ENCODE peak calls at places on chromosomes 12 and 14, in seven cellular contexts. One of them, this sample, is unnamed.

GRCh38 chr14:52069617-52070431 is 965 bp upstream of the NID2 start:
- DNase-seq in stimulated activated CD4-positive, alpha-beta T cell treated with anti-CD3 and anti-CD28 coated beads, TNF-alpha, amount 100 ng/mL, for 4 hours: no peak
- DNase-seq in foreskin fibroblast: peak
- DNase-seq in aorta: peak
- DNase-seq in GOT3: no peak
- DNase-seq in NCI-H2029: no peak
- DNase-seq in NCI-H187 treated with DMSO at 0.1 percent for 48 hours: no peak
- DNase-seq in this sample: no peak

GRCh38 chr12:70005864-70006618 is 181.0 kb downstream of the MYRFL start:
- DNase-seq in stimulated activated CD4-positive, alpha-beta T cell treated with anti-CD3 and anti-CD28 coated beads, TNF-alpha, amount 100 ng/mL, for 4 hours: no peak
- DNase-seq in foreskin fibroblast: no peak
- DNase-seq in aorta: no peak
- DNase-seq in GOT3: no peak
- DNase-seq in NCI-H2029: no peak
- DNase-seq in NCI-H187 treated with DMSO at 0.1 percent for 48 hours: no peak
- DNase-seq in this sample: no peak

GRCh38 chr12:40312196-40312595 is 87.4 kb downstream of the LRRK2 start:
- DNase-seq in stimulated activated CD4-positive, alpha-beta T cell treated with anti-CD3 and anti-CD28 coated beads, TNF-alpha, amount 100 ng/mL, for 4 hours: no peak
- DNase-seq in foreskin fibroblast: no peak
- DNase-seq in aorta: no peak
- DNase-seq in GOT3: no peak
- DNase-seq in NCI-H2029: no peak
- DNase-seq in NCI-H187 treated with DMSO at 0.1 percent for 48 hours: no peak
- DNase-seq in this sample: no peak

GRCh38 chr12:90841336-90841735 is 113.6 kb downstream of the CCER1 start:
- DNase-seq in stimulated activated CD4-positive, alpha-beta T cell treated with anti-CD3 and anti-CD28 coated beads, TNF-alpha, amount 100 ng/mL, for 4 hours: no peak
- DNase-seq in foreskin fibroblast: peak
- DNase-seq in aorta: no peak
- DNase-seq in GOT3: no peak
- DNase-seq in NCI-H2029: no peak
- DNase-seq in NCI-H187 treated with DMSO at 0.1 percent for 48 hours: no peak
- DNase-seq in this sample: no peak

GRCh38 chr14:67411820-67412421 is at the start of gene PLEK2:
- DNase-seq in stimulated activated CD4-positive, alpha-beta T cell treated with anti-CD3 and anti-CD28 coated beads, TNF-alpha, amount 100 ng/mL, for 4 hours: peak
- DNase-seq in foreskin fibroblast: no peak
- DNase-seq in aorta: peak
- DNase-seq in GOT3: no peak
- DNase-seq in NCI-H2029: peak
- DNase-seq in NCI-H187 treated with DMSO at 0.1 percent for 48 hours: no peak
- DNase-seq in this sample: no peak

GRCh38 chr14:22739423-22739822 is 27.1 kb upstream of the OXA1L start:
- DNase-seq in stimulated activated CD4-positive, alpha-beta T cell treated with anti-CD3 and anti-CD28 coated beads, TNF-alpha, amount 100 ng/mL, for 4 hours: no peak
- DNase-seq in foreskin fibroblast: no peak
- DNase-seq in aorta: no peak
- DNase-seq in GOT3: no peak
- DNase-seq in NCI-H2029: no peak
- DNase-seq in NCI-H187 treated with DMSO at 0.1 percent for 48 hours: no peak
- DNase-seq in this sample: no peak

GRCh38 chr14:93712079-93712837 is 76.0 kb downstream of the PRIMA1 start:
- DNase-seq in stimulated activated CD4-positive, alpha-beta T cell treated with anti-CD3 and anti-CD28 coated beads, TNF-alpha, amount 100 ng/mL, for 4 hours: no peak
- DNase-seq in foreskin fibroblast: no peak
- DNase-seq in aorta: no peak
- DNase-seq in GOT3: no peak
- DNase-seq in NCI-H2029: no peak
- DNase-seq in NCI-H187 treated with DMSO at 0.1 percent for 48 hours: no peak
- DNase-seq in this sample: no peak

GRCh38 chr12:12902036-12902435 is 10.7 kb downstream of the GPRC5A start:
- DNase-seq in stimulated activated CD4-positive, alpha-beta T cell treated with anti-CD3 and anti-CD28 coated beads, TNF-alpha, amount 100 ng/mL, for 4 hours: no peak
- DNase-seq in foreskin fibroblast: no peak
- DNase-seq in aorta: peak
- DNase-seq in GOT3: no peak
- DNase-seq in NCI-H2029: no peak
- DNase-seq in NCI-H187 treated with DMSO at 0.1 percent for 48 hours: no peak
- DNase-seq in this sample: no peak

GRCh38 chr14:101707285-101707842 is 54.1 kb upstream of the PPP2R5C start:
- DNase-seq in stimulated activated CD4-positive, alpha-beta T cell treated with anti-CD3 and anti-CD28 coated beads, TNF-alpha, amount 100 ng/mL, for 4 hours: peak
- DNase-seq in foreskin fibroblast: peak
- DNase-seq in aorta: no peak
- DNase-seq in GOT3: no peak
- DNase-seq in NCI-H2029: peak
- DNase-seq in NCI-H187 treated with DMSO at 0.1 percent for 48 hours: peak
- DNase-seq in this sample: no peak

GRCh38 chr12:128076188-128076587 is 190.8 kb upstream of the TMEM132C start:
- DNase-seq in stimulated activated CD4-positive, alpha-beta T cell treated with anti-CD3 and anti-CD28 coated beads, TNF-alpha, amount 100 ng/mL, for 4 hours: no peak
- DNase-seq in foreskin fibroblast: no peak
- DNase-seq in aorta: no peak
- DNase-seq in GOT3: no peak
- DNase-seq in NCI-H2029: no peak
- DNase-seq in NCI-H187 treated with DMSO at 0.1 percent for 48 hours: no peak
- DNase-seq in this sample: no peak

GRCh38 chr12:1920971-1921370 is 2.5 kb upstream of the CACNA2D4 start:
- DNase-seq in stimulated activated CD4-positive, alpha-beta T cell treated with anti-CD3 and anti-CD28 coated beads, TNF-alpha, amount 100 ng/mL, for 4 hours: no peak
- DNase-seq in foreskin fibroblast: no peak
- DNase-seq in aorta: peak
- DNase-seq in GOT3: no peak
- DNase-seq in NCI-H2029: no peak
- DNase-seq in NCI-H187 treated with DMSO at 0.1 percent for 48 hours: no peak
- DNase-seq in this sample: no peak

GRCh38 chr14:74551903-74552371 is 58.4 kb downstream of the ISCA2 start:
- DNase-seq in stimulated activated CD4-positive, alpha-beta T cell treated with anti-CD3 and anti-CD28 coated beads, TNF-alpha, amount 100 ng/mL, for 4 hours: no peak
- DNase-seq in foreskin fibroblast: no peak
- DNase-seq in aorta: peak
- DNase-seq in GOT3: no peak
- DNase-seq in NCI-H2029: no peak
- DNase-seq in NCI-H187 treated with DMSO at 0.1 percent for 48 hours: no peak
- DNase-seq in this sample: peak

GRCh38 chr12:94561943-94562411 is 88.4 kb downstream of the TMCC3 start:
- DNase-seq in stimulated activated CD4-positive, alpha-beta T cell treated with anti-CD3 and anti-CD28 coated beads, TNF-alpha, amount 100 ng/mL, for 4 hours: no peak
- DNase-seq in foreskin fibroblast: peak
- DNase-seq in aorta: no peak
- DNase-seq in GOT3: no peak
- DNase-seq in NCI-H2029: peak
- DNase-seq in NCI-H187 treated with DMSO at 0.1 percent for 48 hours: no peak
- DNase-seq in this sample: peak

GRCh38 chr12:88764781-88765470 is 184.7 kb upstream of the KITLG start:
- DNase-seq in stimulated activated CD4-positive, alpha-beta T cell treated with anti-CD3 and anti-CD28 coated beads, TNF-alpha, amount 100 ng/mL, for 4 hours: no peak
- DNase-seq in foreskin fibroblast: no peak
- DNase-seq in aorta: no peak
- DNase-seq in GOT3: no peak
- DNase-seq in NCI-H2029: no peak
- DNase-seq in NCI-H187 treated with DMSO at 0.1 percent for 48 hours: no peak
- DNase-seq in this sample: no peak

GRCh38 chr12:12524128-12524527 is 38.5 kb downstream of the DUSP16 start:
- DNase-seq in stimulated activated CD4-positive, alpha-beta T cell treated with anti-CD3 and anti-CD28 coated beads, TNF-alpha, amount 100 ng/mL, for 4 hours: no peak
- DNase-seq in foreskin fibroblast: no peak
- DNase-seq in aorta: no peak
- DNase-seq in GOT3: no peak
- DNase-seq in NCI-H2029: no peak
- DNase-seq in NCI-H187 treated with DMSO at 0.1 percent for 48 hours: no peak
- DNase-seq in this sample: no peak

GRCh38 chr12:1050059-1050707 is 59.2 kb downstream of the ERC1 start:
- DNase-seq in stimulated activated CD4-positive, alpha-beta T cell treated with anti-CD3 and anti-CD28 coated beads, TNF-alpha, amount 100 ng/mL, for 4 hours: no peak
- DNase-seq in foreskin fibroblast: no peak
- DNase-seq in aorta: no peak
- DNase-seq in GOT3: no peak
- DNase-seq in NCI-H2029: no peak
- DNase-seq in NCI-H187 treated with DMSO at 0.1 percent for 48 hours: no peak
- DNase-seq in this sample: no peak

GRCh38 chr14:105349992-105350391 is 35.4 kb downstream of the PACS2 start:
- DNase-seq in stimulated activated CD4-positive, alpha-beta T cell treated with anti-CD3 and anti-CD28 coated beads, TNF-alpha, amount 100 ng/mL, for 4 hours: no peak
- DNase-seq in foreskin fibroblast: no peak
- DNase-seq in aorta: no peak
- DNase-seq in GOT3: no peak
- DNase-seq in NCI-H2029: no peak
- DNase-seq in NCI-H187 treated with DMSO at 0.1 percent for 48 hours: no peak
- DNase-seq in this sample: no peak

GRCh38 chr14:99896371-99896770 is 103.2 kb downstream of the EML1 start:
- DNase-seq in stimulated activated CD4-positive, alpha-beta T cell treated with anti-CD3 and anti-CD28 coated beads, TNF-alpha, amount 100 ng/mL, for 4 hours: no peak
- DNase-seq in foreskin fibroblast: no peak
- DNase-seq in aorta: no peak
- DNase-seq in GOT3: no peak
- DNase-seq in NCI-H2029: no peak
- DNase-seq in NCI-H187 treated with DMSO at 0.1 percent for 48 hours: no peak
- DNase-seq in this sample: no peak

GRCh38 chr12:80539029-80539428 is 95.0 kb downstream of the PTPRQ start:
- DNase-seq in stimulated activated CD4-positive, alpha-beta T cell treated with anti-CD3 and anti-CD28 coated beads, TNF-alpha, amount 100 ng/mL, for 4 hours: no peak
- DNase-seq in foreskin fibroblast: no peak
- DNase-seq in aorta: no peak
- DNase-seq in GOT3: no peak
- DNase-seq in NCI-H2029: no peak
- DNase-seq in NCI-H187 treated with DMSO at 0.1 percent for 48 hours: no peak
- DNase-seq in this sample: no peak

GRCh38 chr12:627863-628805 is 35.1 kb downstream of the NINJ2 start:
- DNase-seq in stimulated activated CD4-positive, alpha-beta T cell treated with anti-CD3 and anti-CD28 coated beads, TNF-alpha, amount 100 ng/mL, for 4 hours: no peak
- DNase-seq in foreskin fibroblast: no peak
- DNase-seq in aorta: no peak
- DNase-seq in GOT3: no peak
- DNase-seq in NCI-H2029: no peak
- DNase-seq in NCI-H187 treated with DMSO at 0.1 percent for 48 hours: no peak
- DNase-seq in this sample: no peak

GRCh38 chr14:105918496-105919262 is 392.3 kb downstream of the TMEM121 start:
- DNase-seq in stimulated activated CD4-positive, alpha-beta T cell treated with anti-CD3 and anti-CD28 coated beads, TNF-alpha, amount 100 ng/mL, for 4 hours: no peak
- DNase-seq in foreskin fibroblast: no peak
- DNase-seq in aorta: peak
- DNase-seq in GOT3: no peak
- DNase-seq in NCI-H2029: no peak
- DNase-seq in NCI-H187 treated with DMSO at 0.1 percent for 48 hours: no peak
- DNase-seq in this sample: peak

GRCh38 chr12:26691234-26691970 is 141.6 kb downstream of the ITPR2 start:
- DNase-seq in stimulated activated CD4-positive, alpha-beta T cell treated with anti-CD3 and anti-CD28 coated beads, TNF-alpha, amount 100 ng/mL, for 4 hours: no peak
- DNase-seq in foreskin fibroblast: peak
- DNase-seq in aorta: no peak
- DNase-seq in GOT3: peak
- DNase-seq in NCI-H2029: no peak
- DNase-seq in NCI-H187 treated with DMSO at 0.1 percent for 48 hours: no peak
- DNase-seq in this sample: no peak

GRCh38 chr12:64937466-64937865 is 113.0 kb downstream of the TBC1D30 start:
- DNase-seq in stimulated activated CD4-positive, alpha-beta T cell treated with anti-CD3 and anti-CD28 coated beads, TNF-alpha, amount 100 ng/mL, for 4 hours: no peak
- DNase-seq in foreskin fibroblast: no peak
- DNase-seq in aorta: no peak
- DNase-seq in GOT3: no peak
- DNase-seq in NCI-H2029: no peak
- DNase-seq in NCI-H187 treated with DMSO at 0.1 percent for 48 hours: no peak
- DNase-seq in this sample: no peak

GRCh38 chr12:123771261-123771660 is 9.2 kb downstream of the DNAH10 start:
- DNase-seq in stimulated activated CD4-positive, alpha-beta T cell treated with anti-CD3 and anti-CD28 coated beads, TNF-alpha, amount 100 ng/mL, for 4 hours: no peak
- DNase-seq in foreskin fibroblast: no peak
- DNase-seq in aorta: no peak
- DNase-seq in GOT3: no peak
- DNase-seq in NCI-H2029: no peak
- DNase-seq in NCI-H187 treated with DMSO at 0.1 percent for 48 hours: no peak
- DNase-seq in this sample: no peak

GRCh38 chr14:72129283-72129682 is 197.1 kb downstream of the RGS6 start:
- DNase-seq in stimulated activated CD4-positive, alpha-beta T cell treated with anti-CD3 and anti-CD28 coated beads, TNF-alpha, amount 100 ng/mL, for 4 hours: no peak
- DNase-seq in foreskin fibroblast: no peak
- DNase-seq in aorta: no peak
- DNase-seq in GOT3: no peak
- DNase-seq in NCI-H2029: no peak
- DNase-seq in NCI-H187 treated with DMSO at 0.1 percent for 48 hours: no peak
- DNase-seq in this sample: no peak

GRCh38 chr14:76293221-76293620 is 82.7 kb upstream of the ESRRB start:
- DNase-seq in stimulated activated CD4-positive, alpha-beta T cell treated with anti-CD3 and anti-CD28 coated beads, TNF-alpha, amount 100 ng/mL, for 4 hours: no peak
- DNase-seq in foreskin fibroblast: no peak
- DNase-seq in aorta: no peak
- DNase-seq in GOT3: no peak
- DNase-seq in NCI-H2029: no peak
- DNase-seq in NCI-H187 treated with DMSO at 0.1 percent for 48 hours: no peak
- DNase-seq in this sample: no peak

GRCh38 chr12:52805000-52805399 is 8.9 kb downstream of the KRT4 start:
- DNase-seq in stimulated activated CD4-positive, alpha-beta T cell treated with anti-CD3 and anti-CD28 coated beads, TNF-alpha, amount 100 ng/mL, for 4 hours: no peak
- DNase-seq in foreskin fibroblast: no peak
- DNase-seq in aorta: no peak
- DNase-seq in GOT3: no peak
- DNase-seq in NCI-H2029: no peak
- DNase-seq in NCI-H187 treated with DMSO at 0.1 percent for 48 hours: no peak
- DNase-seq in this sample: no peak

GRCh38 chr14:84087986-84088531 is 1441.9 kb upstream of the FLRT2 start:
- DNase-seq in stimulated activated CD4-positive, alpha-beta T cell treated with anti-CD3 and anti-CD28 coated beads, TNF-alpha, amount 100 ng/mL, for 4 hours: no peak
- DNase-seq in foreskin fibroblast: no peak
- DNase-seq in aorta: no peak
- DNase-seq in GOT3: no peak
- DNase-seq in NCI-H2029: no peak
- DNase-seq in NCI-H187 treated with DMSO at 0.1 percent for 48 hours: no peak
- DNase-seq in this sample: no peak

GRCh38 chr12:123822804-123823203 is 60.7 kb downstream of the DNAH10 start:
- DNase-seq in stimulated activated CD4-positive, alpha-beta T cell treated with anti-CD3 and anti-CD28 coated beads, TNF-alpha, amount 100 ng/mL, for 4 hours: no peak
- DNase-seq in foreskin fibroblast: no peak
- DNase-seq in aorta: no peak
- DNase-seq in GOT3: no peak
- DNase-seq in NCI-H2029: no peak
- DNase-seq in NCI-H187 treated with DMSO at 0.1 percent for 48 hours: no peak
- DNase-seq in this sample: no peak

GRCh38 chr14:85195872-85196477 is 334.0 kb upstream of the FLRT2 start:
- DNase-seq in stimulated activated CD4-positive, alpha-beta T cell treated with anti-CD3 and anti-CD28 coated beads, TNF-alpha, amount 100 ng/mL, for 4 hours: no peak
- DNase-seq in foreskin fibroblast: no peak
- DNase-seq in aorta: no peak
- DNase-seq in GOT3: no peak
- DNase-seq in NCI-H2029: no peak
- DNase-seq in NCI-H187 treated with DMSO at 0.1 percent for 48 hours: no peak
- DNase-seq in this sample: no peak

GRCh38 chr14:86333506-86333905 is 803.6 kb downstream of the FLRT2 start:
- DNase-seq in stimulated activated CD4-positive, alpha-beta T cell treated with anti-CD3 and anti-CD28 coated beads, TNF-alpha, amount 100 ng/mL, for 4 hours: no peak
- DNase-seq in foreskin fibroblast: no peak
- DNase-seq in aorta: no peak
- DNase-seq in GOT3: no peak
- DNase-seq in NCI-H2029: no peak
- DNase-seq in NCI-H187 treated with DMSO at 0.1 percent for 48 hours: no peak
- DNase-seq in this sample: no peak

GRCh38 chr12:65728913-65729793 is 95.1 kb upstream of the HMGA2 start:
- DNase-seq in stimulated activated CD4-positive, alpha-beta T cell treated with anti-CD3 and anti-CD28 coated beads, TNF-alpha, amount 100 ng/mL, for 4 hours: no peak
- DNase-seq in foreskin fibroblast: no peak
- DNase-seq in aorta: peak
- DNase-seq in GOT3: no peak
- DNase-seq in NCI-H2029: no peak
- DNase-seq in NCI-H187 treated with DMSO at 0.1 percent for 48 hours: no peak
- DNase-seq in this sample: no peak

GRCh38 chr12:90999946-91000345 is 4.8 kb downstream of the EPYC start:
- DNase-seq in stimulated activated CD4-positive, alpha-beta T cell treated with anti-CD3 and anti-CD28 coated beads, TNF-alpha, amount 100 ng/mL, for 4 hours: no peak
- DNase-seq in foreskin fibroblast: no peak
- DNase-seq in aorta: no peak
- DNase-seq in GOT3: no peak
- DNase-seq in NCI-H2029: no peak
- DNase-seq in NCI-H187 treated with DMSO at 0.1 percent for 48 hours: no peak
- DNase-seq in this sample: no peak

GRCh38 chr12:11978985-11979384 is 91.8 kb upstream of the BCL2L14 start:
- DNase-seq in stimulated activated CD4-positive, alpha-beta T cell treated with anti-CD3 and anti-CD28 coated beads, TNF-alpha, amount 100 ng/mL, for 4 hours: no peak
- DNase-seq in foreskin fibroblast: peak
- DNase-seq in aorta: no peak
- DNase-seq in GOT3: no peak
- DNase-seq in NCI-H2029: no peak
- DNase-seq in NCI-H187 treated with DMSO at 0.1 percent for 48 hours: no peak
- DNase-seq in this sample: no peak

GRCh38 chr12:49389092-49389703 is 21.9 kb downstream of the SPATS2 start:
- DNase-seq in stimulated activated CD4-positive, alpha-beta T cell treated with anti-CD3 and anti-CD28 coated beads, TNF-alpha, amount 100 ng/mL, for 4 hours: peak
- DNase-seq in foreskin fibroblast: no peak
- DNase-seq in aorta: no peak
- DNase-seq in GOT3: no peak
- DNase-seq in NCI-H2029: no peak
- DNase-seq in NCI-H187 treated with DMSO at 0.1 percent for 48 hours: no peak
- DNase-seq in this sample: peak

GRCh38 chr14:77071938-77072388 is 26.1 kb upstream of the CIPC start:
- DNase-seq in stimulated activated CD4-positive, alpha-beta T cell treated with anti-CD3 and anti-CD28 coated beads, TNF-alpha, amount 100 ng/mL, for 4 hours: no peak
- DNase-seq in foreskin fibroblast: peak
- DNase-seq in aorta: no peak
- DNase-seq in GOT3: no peak
- DNase-seq in NCI-H2029: no peak
- DNase-seq in NCI-H187 treated with DMSO at 0.1 percent for 48 hours: no peak
- DNase-seq in this sample: no peak

GRCh38 chr14:106578479-106578878 is 1052.1 kb downstream of the TMEM121 start:
- DNase-seq in stimulated activated CD4-positive, alpha-beta T cell treated with anti-CD3 and anti-CD28 coated beads, TNF-alpha, amount 100 ng/mL, for 4 hours: no peak
- DNase-seq in foreskin fibroblast: no peak
- DNase-seq in aorta: no peak
- DNase-seq in GOT3: no peak
- DNase-seq in NCI-H2029: no peak
- DNase-seq in NCI-H187 treated with DMSO at 0.1 percent for 48 hours: no peak
- DNase-seq in this sample: no peak

GRCh38 chr12:44053550-44054243 is 217.8 kb downstream of the TMEM117 start:
- DNase-seq in stimulated activated CD4-positive, alpha-beta T cell treated with anti-CD3 and anti-CD28 coated beads, TNF-alpha, amount 100 ng/mL, for 4 hours: no peak
- DNase-seq in foreskin fibroblast: no peak
- DNase-seq in aorta: no peak
- DNase-seq in GOT3: no peak
- DNase-seq in NCI-H2029: no peak
- DNase-seq in NCI-H187 treated with DMSO at 0.1 percent for 48 hours: no peak
- DNase-seq in this sample: no peak